ENCODE peak calls at places on chromosomes 2 and 18, in seven cellular contexts. K, P, D, T, N, M and O are unnamed samples.

GRCh38 chr18:78882585-78882984 is 97.0 kb upstream of the SALL3 start:
- DNase-seq in M (no peak), D (no peak), T (no peak), K (no peak), N (no peak), P (no peak), O (no peak)

GRCh38 chr2:147374410-147374811 is 470.4 kb upstream of the ACVR2A start:
- DNase-seq in M (peak), P (no peak), K (no peak), N (peak), D (no peak), T (no peak), O (no peak)

GRCh38 chr2:240325006-240325653 is 110.3 kb upstream of the GPC1 start:
- DNase-seq in P (no peak), M (no peak), D (no peak), N (no peak), K (no peak), T (no peak), O (no peak)

GRCh38 chr2:56522605-56523089 is 338.9 kb downstream of the CCDC85A start:
- DNase-seq in N (peak), M (peak), P (peak), D (no peak), T (peak), K (no peak), O (no peak)

GRCh38 chr2:182064024-182064880 is 78.6 kb downstream of the PPP1R1C start:
- DNase-seq in T (no peak), K (peak), M (no peak), P (no peak), N (peak), D (no peak), O (no peak)

GRCh38 chr2:241494311-241494908 is 14.0 kb downstream of the STK25 start:
- DNase-seq in K (no peak), D (peak), T (no peak), P (no peak), N (no peak), M (no peak), O (no peak)

GRCh38 chr2:146665801-146666200 is 1179.0 kb upstream of the ACVR2A start:
- DNase-seq in M (no peak), K (no peak), P (no peak), T (peak), D (no peak), N (no peak), O (no peak)

GRCh38 chr2:49224426-49225010 is 70.2 kb upstream of the FSHR start:
- DNase-seq in K (no peak), T (no peak), M (no peak), D (no peak), P (no peak), N (peak), O (no peak)

GRCh38 chr18:7038330-7038846 is 79.2 kb downstream of the LAMA1 start:
- DNase-seq in M (peak), T (peak), K (peak), N (peak), P (peak), D (peak), O (peak)

GRCh38 chr2:173997779-173998178 is 32.6 kb upstream of the SP3 start:
- DNase-seq in K (peak), P (no peak), M (no peak), D (no peak), N (peak), T (no peak), O (no peak)

GRCh38 chr2:28618221-28619141 is 122.6 kb downstream of the PLB1 start:
- DNase-seq in D (no peak), K (no peak), P (no peak), T (peak), M (no peak), N (no peak), O (no peak)

GRCh38 chr18:61333746-61334490 is 688 bp downstream of the CDH20 start:
- DNase-seq in T (no peak), N (peak), D (peak), K (no peak), M (no peak), P (no peak), O (no peak)

GRCh38 chr2:191625016-191625415 is 52.9 kb upstream of the NABP1 start:
- DNase-seq in N (peak), D (no peak), K (no peak), M (peak), P (no peak), T (no peak), O (peak)

GRCh38 chr2:215415820-215416613 is 19.9 kb downstream of the FN1 start:
- DNase-seq in T (no peak), N (no peak), D (no peak), P (no peak), M (no peak), K (no peak), O (no peak)

GRCh38 chr2:218009191-218010114 is 6.7 kb upstream of the TNS1 start:
- DNase-seq in T (no peak), N (no peak), P (no peak), K (no peak), M (no peak), D (no peak), O (no peak)

GRCh38 chr2:37276291-37276690 is 44.8 kb downstream of the NDUFAF7 start:
- DNase-seq in M (no peak), T (no peak), D (no peak), K (no peak), P (no peak), N (peak), O (no peak)

GRCh38 chr2:136785215-136785614 is 19.9 kb downstream of the THSD7B start:
- DNase-seq in D (no peak), T (no peak), N (no peak), P (no peak), M (no peak), K (no peak), O (no peak)

GRCh38 chr2:29382486-29382885 is 267.3 kb downstream of the CLIP4 start:
- DNase-seq in M (no peak), P (no peak), T (no peak), D (no peak), K (no peak), N (peak), O (no peak)

GRCh38 chr18:13035249-13035914 is 44.2 kb downstream of the CEP192 start:
- DNase-seq in M (peak), N (no peak), T (no peak), P (no peak), D (no peak), K (no peak), O (no peak)

GRCh38 chr2:38131665-38132064 is 55.7 kb upstream of the CYP1B1 start:
- DNase-seq in T (no peak), D (no peak), P (no peak), M (no peak), K (no peak), N (no peak), O (no peak)

GRCh38 chr2:45212953-45213635 is 203.8 kb upstream of the SIX2 start:
- DNase-seq in N (no peak), K (no peak), T (no peak), D (no peak), M (no peak), P (no peak), O (no peak)

GRCh38 chr2:100018794-100019193 is 123.6 kb downstream of the AFF3 start:
- DNase-seq in N (peak), K (no peak), D (no peak), T (peak), P (no peak), M (peak), O (no peak)

GRCh38 chr2:26148501-26148900 is 24.4 kb upstream of the GAREM2 start:
- DNase-seq in T (no peak), M (no peak), N (peak), K (no peak), D (no peak), P (no peak), O (peak)

GRCh38 chr2:74843371-74844298 is 9.7 kb downstream of the HK2 start:
- DNase-seq in P (no peak), N (peak), M (peak), D (no peak), K (no peak), T (peak), O (peak)

GRCh38 chr18:49207373-49207772 is 253.1 kb downstream of the DYM start:
- DNase-seq in K (no peak), D (no peak), N (no peak), M (peak), T (peak), P (no peak), O (no peak)

GRCh38 chr2:139366659-139367058 is 586.5 kb upstream of the NXPH2 start:
- DNase-seq in N (no peak), P (no peak), M (no peak), T (no peak), K (no peak), D (no peak), O (no peak)

GRCh38 chr2:73926493-73927327 is at the start of gene DGUOK:
- DNase-seq in M (peak), P (peak), K (peak), N (peak), T (peak), D (peak), O (peak)

GRCh38 chr2:35293261-35293660 is 1062.3 kb upstream of the CRIM1 start:
- DNase-seq in N (no peak), P (no peak), M (no peak), K (no peak), D (no peak), T (no peak), O (no peak)

GRCh38 chr2:237488295-237488694 is 1.2 kb downstream of the MLPH start:
- DNase-seq in D (no peak), K (no peak), N (no peak), M (no peak), T (no peak), P (no peak), O (no peak)

GRCh38 chr18:29849145-29849544 is 1193.4 kb downstream of the DSC3 start:
- DNase-seq in N (no peak), T (peak), M (peak), D (no peak), P (no peak), K (no peak), O (no peak)

GRCh38 chr2:57893800-57894199 is 152.8 kb upstream of the VRK2 start:
- DNase-seq in P (no peak), M (no peak), D (no peak), N (no peak), K (no peak), T (no peak), O (no peak)

GRCh38 chr2:217993055-217993645 is 9.6 kb downstream of the TNS1 start:
- DNase-seq in K (peak), T (peak), P (no peak), M (peak), D (no peak), N (peak), O (no peak)

GRCh38 chr18:35573531-35573930 is 8.0 kb upstream of the GALNT1 start:
- DNase-seq in N (no peak), T (no peak), P (no peak), M (no peak), D (no peak), K (no peak), O (no peak)

GRCh38 chr2:237257471-237257951 is 156.5 kb downstream of the COL6A3 start:
- DNase-seq in M (peak), D (no peak), K (peak), N (peak), T (no peak), P (peak), O (no peak)

GRCh38 chr18:21184396-21184996 is 57.5 kb upstream of the GREB1L start:
- DNase-seq in P (no peak), K (no peak), T (peak), M (no peak), D (no peak), N (no peak), O (no peak)

GRCh38 chr2:108806362-108806761 is 19.8 kb downstream of the CCDC138 start:
- DNase-seq in P (no peak), D (no peak), K (no peak), N (no peak), M (no peak), T (no peak), O (no peak)

GRCh38 chr18:47149457-47150028 is 757 bp downstream of the HDHD2 start:
- DNase-seq in T (no peak), N (peak), D (no peak), M (no peak), K (no peak), P (no peak), O (peak)

GRCh38 chr2:117631141-117631540 is 183.3 kb upstream of the DDX18 start:
- DNase-seq in M (no peak), N (no peak), T (no peak), K (no peak), P (no peak), D (no peak), O (no peak)

GRCh38 chr2:133641497-133641896 is 73.2 kb upstream of the NCKAP5 start:
- DNase-seq in N (no peak), T (peak), K (no peak), D (no peak), M (no peak), P (no peak), O (peak)
- H3K4me3 ChIP-seq in N (no peak), T (peak), K (no peak), D (no peak), M (no peak), P (no peak), O (no peak)

GRCh38 chr2:104853401-104853925 is 452 bp upstream of the POU3F3 start:
- DNase-seq in N (no peak), D (peak), K (no peak), M (no peak), T (no peak), P (no peak), O (peak)

GRCh38 chr2:104853926-104854506 is at the start of gene POU3F3:
- DNase-seq in T (no peak), K (peak), P (no peak), N (no peak), D (peak), M (peak), O (peak)

GRCh38 chr2:104850322-104851184 is 3.4 kb upstream of the POU3F3 start:
- DNase-seq in M (no peak), N (no peak), T (no peak), P (no peak), D (no peak), K (no peak), O (no peak)

GRCh38 chr2:104851236-104852160 is 2.4 kb upstream of the POU3F3 start:
- DNase-seq in K (no peak), M (no peak), D (no peak), T (no peak), N (no peak), P (no peak), O (no peak)

DNA sequence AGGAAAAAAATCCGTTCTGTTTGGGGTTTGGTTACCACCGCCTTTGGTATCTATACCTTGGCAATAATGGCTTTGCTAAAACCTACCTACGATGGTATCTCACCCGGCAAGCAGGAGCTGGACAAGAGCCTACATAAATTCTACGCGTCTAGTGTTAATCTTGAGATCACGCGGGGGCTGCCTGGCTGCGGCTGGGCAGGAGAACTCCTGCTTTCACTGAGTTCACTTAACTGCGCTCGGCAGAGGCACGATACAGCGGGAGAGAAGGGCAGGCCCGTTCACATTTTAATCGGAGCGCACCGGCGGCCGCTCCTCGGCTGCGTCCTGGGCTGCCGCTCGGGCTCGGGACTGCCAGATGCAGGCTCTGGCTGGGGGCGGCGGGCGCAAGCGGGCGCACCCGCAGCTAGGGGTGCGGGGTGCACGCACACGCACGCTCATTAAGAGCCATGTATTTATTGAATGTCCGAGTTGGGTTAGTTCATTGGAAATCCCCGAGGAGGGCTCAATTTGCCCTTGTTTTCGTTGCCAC is 1.7 kb upstream of the POU3F3 start:
- DNase-seq in M (no peak), P (no peak), N (no peak), D (peak), T (no peak), K (no peak), O (peak)
- H3K4me3 ChIP-seq in M (peak), P (no peak), N (no peak), D (peak), T (no peak), K (no peak), O (peak)

GRCh38 chr18:5518179-5518770 is 25.5 kb downstream of the EPB41L3 start:
- DNase-seq in T (no peak), N (peak), P (no peak), D (peak), K (no peak), M (no peak), O (no peak)
- H3K4me3 ChIP-seq in T (no peak), N (peak), P (no peak), D (no peak), K (no peak), M (no peak), O (no peak)

GRCh38 chr18:34287825-34288224 is 63.1 kb upstream of the NOL4 start:
- DNase-seq in N (no peak), D (no peak), K (no peak), P (no peak), T (no peak), M (no peak), O (no peak)
- H3K4me3 ChIP-seq in N (no peak), D (no peak), K (no peak), P (no peak), T (no peak), M (no peak), O (no peak)

GRCh38 chr2:219309278-219309677 is at the start of gene PTPRN:
- DNase-seq in K (no peak), N (peak), D (peak), T (no peak), M (peak), P (no peak), O (peak)
- H3K4me3 ChIP-seq in K (no peak), N (peak), D (no peak), T (no peak), M (peak), P (peak), O (no peak)

DNA sequence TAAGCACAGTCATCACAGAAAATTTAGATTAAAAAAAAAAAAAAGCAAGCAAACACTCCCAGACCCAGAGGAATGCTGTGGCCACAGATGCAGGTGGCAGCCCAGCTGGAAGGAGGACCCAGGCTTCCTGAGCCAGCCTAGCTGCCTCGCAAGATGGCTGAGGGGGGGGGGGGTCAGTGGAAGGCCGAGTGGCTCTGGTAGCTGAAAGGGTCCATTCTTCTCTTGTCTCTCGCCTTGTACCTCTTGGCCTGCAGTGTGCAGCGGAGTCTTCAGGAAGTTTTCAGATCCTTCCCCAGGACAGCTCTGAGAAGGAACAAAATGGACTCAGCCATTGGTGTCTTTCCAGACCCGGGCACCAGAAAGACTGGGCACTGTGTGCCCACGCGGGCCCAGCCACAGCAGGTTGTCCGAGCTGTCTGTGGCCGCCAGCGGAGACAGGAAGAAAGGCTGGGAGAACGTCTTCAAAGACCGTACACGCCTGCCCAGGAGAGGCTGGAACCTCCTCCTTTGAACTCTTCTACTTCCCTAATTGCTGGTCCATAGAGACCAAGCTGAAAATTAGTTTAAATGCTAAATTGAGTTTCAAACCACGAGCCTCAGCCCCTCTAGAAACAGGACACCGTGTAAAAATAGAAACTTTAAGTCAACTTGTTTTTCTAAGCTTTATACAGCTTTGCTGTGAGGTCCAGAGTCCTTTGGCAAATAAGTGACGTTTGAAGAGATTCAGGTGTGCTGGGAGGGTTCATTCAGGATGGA is 21.4 kb downstream of the APCDD1 start:
- DNase-seq in K (no peak), T (no peak), M (no peak), D (no peak), N (no peak), P (no peak), O (no peak)
- H3K4me3 ChIP-seq in K (no peak), T (no peak), M (no peak), D (no peak), N (no peak), P (no peak), O (no peak)

DNA sequence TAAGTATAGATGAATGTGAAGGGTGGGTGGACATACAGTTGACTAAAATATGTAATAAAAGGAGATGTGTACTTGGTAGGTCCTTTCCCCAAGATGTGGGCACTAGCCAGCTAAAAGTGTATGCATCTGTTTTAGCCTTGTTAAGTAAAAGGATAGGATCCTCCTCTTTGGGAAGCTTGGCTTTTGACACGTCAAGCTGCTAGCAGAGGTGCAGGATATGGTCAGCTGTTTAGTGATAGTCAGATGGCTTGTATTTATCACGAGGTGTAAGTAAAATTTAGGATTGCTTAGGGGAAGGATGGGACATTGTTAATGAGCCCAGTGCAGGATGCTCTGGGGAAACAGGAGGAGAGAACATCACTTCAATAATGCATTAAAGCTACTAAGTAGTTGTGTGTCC is 1.5 kb downstream of the MFSD6 start:
- DNase-seq in M (no peak), K (no peak), P (no peak), N (no peak), D (no peak), T (no peak), O (no peak)
- H3K4me3 ChIP-seq in M (no peak), K (no peak), P (no peak), N (no peak), D (no peak), T (no peak), O (no peak)

DNA sequence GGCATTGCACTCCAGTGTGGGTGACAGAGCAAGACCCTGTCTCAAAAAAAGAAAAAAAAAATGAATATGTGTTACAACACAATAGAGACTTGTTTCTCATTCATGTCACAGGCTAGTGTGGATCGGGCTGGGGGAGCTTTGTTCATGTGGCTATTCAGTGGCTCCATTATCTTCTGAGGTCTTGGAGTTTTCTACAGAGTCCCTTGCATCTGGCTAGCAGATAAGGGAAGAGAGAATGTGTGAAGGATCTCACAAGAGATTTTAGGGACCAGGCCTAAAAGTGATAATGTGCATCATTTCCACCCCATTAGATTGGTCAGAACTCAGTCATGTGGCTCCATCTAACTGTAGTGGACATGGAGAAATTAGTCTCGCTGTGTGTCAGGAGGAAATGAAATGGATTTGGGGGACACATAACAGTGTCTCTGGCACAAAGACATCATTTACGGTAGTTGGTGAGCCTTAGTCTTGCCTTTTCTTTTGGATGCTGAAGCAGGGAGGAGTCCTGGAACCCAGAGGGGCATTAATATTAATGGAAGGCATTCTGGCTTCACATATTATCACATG is 32.4 kb upstream of the CASP10 start:
- DNase-seq in K (no peak), D (no peak), M (no peak), T (no peak), P (no peak), N (no peak), O (no peak)
- H3K4me3 ChIP-seq in K (no peak), D (no peak), M (peak), T (no peak), P (peak), N (no peak), O (no peak)